ENCODE peak calls at places on chromosomes 3 and 15, in four cellular contexts. One of them, this sample, is unnamed.

GRCh38 chr3:139935866-139936817 is 1.2 kb downstream of the CLSTN2 start:
- DNase-seq in DND-41: no peak
- DNase-seq in AG04450: no peak
- DNase-seq in effector memory CD4-positive, alpha-beta T cell: no peak
- DNase-seq in this sample: no peak

GRCh38 chr15:47409601-47410000 is 307.7 kb upstream of the SEMA6D start:
- DNase-seq in DND-41: no peak
- DNase-seq in AG04450: no peak
- DNase-seq in effector memory CD4-positive, alpha-beta T cell: no peak
- DNase-seq in this sample: no peak

GRCh38 chr15:52144656-52145055 is 32.1 kb upstream of the BCL2L10 start:
- DNase-seq in DND-41: no peak
- DNase-seq in AG04450: no peak
- DNase-seq in effector memory CD4-positive, alpha-beta T cell: no peak
- DNase-seq in this sample: no peak

GRCh38 chr3:115341208-115341607 is 194.1 kb upstream of the ZBTB20 start:
- DNase-seq in DND-41: no peak
- DNase-seq in AG04450: no peak
- DNase-seq in effector memory CD4-positive, alpha-beta T cell: no peak
- DNase-seq in this sample: no peak

GRCh38 chr15:72515591-72516389 is 41.7 kb downstream of the ARIH1 start:
- DNase-seq in DND-41: no peak
- DNase-seq in AG04450: no peak
- DNase-seq in effector memory CD4-positive, alpha-beta T cell: no peak
- DNase-seq in this sample: no peak

GRCh38 chr3:35639251-35640185 is at the start of gene ARPP21:
- DNase-seq in DND-41: peak
- DNase-seq in AG04450: no peak
- DNase-seq in effector memory CD4-positive, alpha-beta T cell: no peak
- DNase-seq in this sample: no peak

GRCh38 chr3:184757010-184757651 is 45.3 kb upstream of the MAGEF1 start:
- DNase-seq in DND-41: no peak
- DNase-seq in AG04450: peak
- DNase-seq in effector memory CD4-positive, alpha-beta T cell: no peak
- DNase-seq in this sample: no peak

GRCh38 chr15:41493205-41493901 is at the start of gene ITPKA:
- DNase-seq in DND-41: peak
- DNase-seq in AG04450: peak
- DNase-seq in effector memory CD4-positive, alpha-beta T cell: peak
- DNase-seq in this sample: peak

GRCh38 chr3:149009732-149010131 is 18.4 kb downstream of the GYG1 start:
- DNase-seq in DND-41: peak
- DNase-seq in AG04450: no peak
- DNase-seq in effector memory CD4-positive, alpha-beta T cell: peak
- DNase-seq in this sample: peak

GRCh38 chr3:61563614-61564404 is 2.4 kb downstream of the PTPRG start:
- DNase-seq in DND-41: no peak
- DNase-seq in AG04450: no peak
- DNase-seq in effector memory CD4-positive, alpha-beta T cell: no peak
- DNase-seq in this sample: no peak

GRCh38 chr3:61564405-61565059 is 3.2 kb downstream of the PTPRG start:
- DNase-seq in DND-41: no peak
- DNase-seq in AG04450: peak
- DNase-seq in effector memory CD4-positive, alpha-beta T cell: no peak
- DNase-seq in this sample: no peak

GRCh38 chr3:61561374-61562041 is at the start of gene PTPRG:
- DNase-seq in DND-41: peak
- DNase-seq in AG04450: peak
- DNase-seq in effector memory CD4-positive, alpha-beta T cell: no peak
- DNase-seq in this sample: no peak

GRCh38 chr3:61562042-61562809 is 855 bp downstream of the PTPRG start:
- DNase-seq in DND-41: no peak
- DNase-seq in AG04450: no peak
- DNase-seq in effector memory CD4-positive, alpha-beta T cell: no peak
- DNase-seq in this sample: no peak

GRCh38 chr3:61562810-61563613 is 1.6 kb downstream of the PTPRG start:
- DNase-seq in DND-41: no peak
- DNase-seq in AG04450: no peak
- DNase-seq in effector memory CD4-positive, alpha-beta T cell: no peak
- DNase-seq in this sample: no peak
- H3K27ac ChIP-seq in DND-41: no peak
- H3K27ac ChIP-seq in AG04450: no peak
- H3K27ac ChIP-seq in effector memory CD4-positive, alpha-beta T cell: no peak
- H3K27ac ChIP-seq in this sample: no peak

GRCh38 chr3:101100361-101101009 is 107.3 kb upstream of the ABI3BP start:
- DNase-seq in DND-41: no peak
- DNase-seq in AG04450: no peak
- DNase-seq in effector memory CD4-positive, alpha-beta T cell: no peak
- DNase-seq in this sample: no peak

GRCh38 chr3:101104334-101104733 is 111.1 kb upstream of the ABI3BP start:
- DNase-seq in DND-41: no peak
- DNase-seq in AG04450: no peak
- DNase-seq in effector memory CD4-positive, alpha-beta T cell: no peak
- DNase-seq in this sample: no peak

GRCh38 chr3:101099791-101100190 is 106.6 kb upstream of the ABI3BP start:
- DNase-seq in DND-41: no peak
- DNase-seq in AG04450: no peak
- DNase-seq in effector memory CD4-positive, alpha-beta T cell: no peak
- DNase-seq in this sample: no peak

GRCh38 chr3:101102678-101103296 is 109.6 kb upstream of the ABI3BP start:
- DNase-seq in DND-41: no peak
- DNase-seq in AG04450: no peak
- DNase-seq in effector memory CD4-positive, alpha-beta T cell: no peak
- DNase-seq in this sample: no peak
- H3K27ac ChIP-seq in DND-41: no peak
- H3K27ac ChIP-seq in AG04450: no peak
- H3K27ac ChIP-seq in effector memory CD4-positive, alpha-beta T cell: no peak
- H3K27ac ChIP-seq in this sample: no peak

GRCh38 chr3:174329321-174329720 is 529.8 kb upstream of the NAALADL2 start:
- DNase-seq in DND-41: no peak
- DNase-seq in AG04450: no peak
- DNase-seq in effector memory CD4-positive, alpha-beta T cell: no peak
- DNase-seq in this sample: no peak

GRCh38 chr3:174333640-174334039 is 525.5 kb upstream of the NAALADL2 start:
- DNase-seq in DND-41: no peak
- DNase-seq in AG04450: no peak
- DNase-seq in effector memory CD4-positive, alpha-beta T cell: no peak
- DNase-seq in this sample: no peak

GRCh38 chr3:174331095-174331802 is 527.9 kb upstream of the NAALADL2 start:
- DNase-seq in DND-41: no peak
- DNase-seq in AG04450: no peak
- DNase-seq in effector memory CD4-positive, alpha-beta T cell: no peak
- DNase-seq in this sample: no peak

GRCh38 chr3:174332413-174332812 is 526.7 kb upstream of the NAALADL2 start:
- DNase-seq in DND-41: no peak
- DNase-seq in AG04450: no peak
- DNase-seq in effector memory CD4-positive, alpha-beta T cell: no peak
- DNase-seq in this sample: no peak

DNA sequence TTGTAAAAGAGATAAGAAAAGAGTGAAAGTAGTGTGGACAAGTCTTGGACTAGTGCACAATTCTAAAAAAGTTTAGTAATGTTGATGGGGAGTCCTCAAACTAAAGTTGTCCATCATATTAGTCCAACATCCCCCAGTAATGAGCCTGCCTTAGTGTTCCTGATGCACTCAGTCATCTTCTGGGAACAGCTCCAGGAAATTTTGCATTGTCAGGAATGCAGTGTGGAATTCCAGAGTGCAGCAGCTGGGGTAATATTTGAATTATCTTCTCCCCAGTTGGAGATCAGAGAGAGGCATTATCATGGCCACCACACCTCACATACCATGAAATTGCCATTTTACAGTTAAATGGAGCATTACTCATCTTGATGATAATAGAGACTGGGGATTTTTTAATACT is 528.8 kb upstream of the NAALADL2 start:
- DNase-seq in DND-41: no peak
- DNase-seq in AG04450: peak
- DNase-seq in effector memory CD4-positive, alpha-beta T cell: no peak
- DNase-seq in this sample: no peak
- H3K27ac ChIP-seq in DND-41: no peak
- H3K27ac ChIP-seq in AG04450: no peak
- H3K27ac ChIP-seq in effector memory CD4-positive, alpha-beta T cell: no peak
- H3K27ac ChIP-seq in this sample: no peak

GRCh38 chr3:185757176-185757575 is 67.7 kb downstream of the IGF2BP2 start:
- DNase-seq in DND-41: no peak
- DNase-seq in AG04450: no peak
- DNase-seq in effector memory CD4-positive, alpha-beta T cell: no peak
- DNase-seq in this sample: no peak

GRCh38 chr3:185760550-185760949 is 64.3 kb downstream of the IGF2BP2 start:
- DNase-seq in DND-41: no peak
- DNase-seq in AG04450: no peak
- DNase-seq in effector memory CD4-positive, alpha-beta T cell: no peak
- DNase-seq in this sample: no peak

GRCh38 chr3:185759523-185759922 is 65.3 kb downstream of the IGF2BP2 start:
- DNase-seq in DND-41: no peak
- DNase-seq in AG04450: no peak
- DNase-seq in effector memory CD4-positive, alpha-beta T cell: no peak
- DNase-seq in this sample: no peak

GRCh38 chr3:185760091-185760490 is 64.8 kb downstream of the IGF2BP2 start:
- DNase-seq in DND-41: no peak
- DNase-seq in AG04450: no peak
- DNase-seq in effector memory CD4-positive, alpha-beta T cell: no peak
- DNase-seq in this sample: no peak

DNA sequence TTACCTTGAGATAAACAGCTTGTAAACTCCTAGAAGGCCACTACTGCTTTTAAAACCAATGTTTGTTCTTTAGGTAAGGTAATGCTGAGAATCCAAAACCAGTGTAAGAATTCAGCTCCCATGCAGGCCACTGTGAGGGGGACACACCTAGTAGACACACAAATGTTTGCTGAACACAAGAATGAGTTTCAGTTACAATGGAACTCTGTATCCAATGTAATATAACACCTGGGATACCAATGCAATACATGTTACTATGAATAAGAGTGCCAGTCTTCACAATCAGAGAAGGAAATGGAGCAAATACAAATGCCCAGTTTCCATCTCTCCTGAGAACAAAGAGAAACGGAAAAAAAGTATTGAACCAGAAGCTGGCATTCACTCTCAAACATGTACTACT is 65.9 kb downstream of the IGF2BP2 start:
- DNase-seq in DND-41: no peak
- DNase-seq in AG04450: no peak
- DNase-seq in effector memory CD4-positive, alpha-beta T cell: no peak
- DNase-seq in this sample: no peak
- H3K27ac ChIP-seq in DND-41: no peak
- H3K27ac ChIP-seq in AG04450: no peak
- H3K27ac ChIP-seq in effector memory CD4-positive, alpha-beta T cell: no peak
- H3K27ac ChIP-seq in this sample: no peak

GRCh38 chr3:159897331-159898075 is 91.1 kb upstream of the IL12A start:
- DNase-seq in DND-41: no peak
- DNase-seq in AG04450: no peak
- DNase-seq in effector memory CD4-positive, alpha-beta T cell: no peak
- DNase-seq in this sample: no peak

GRCh38 chr3:159896543-159896942 is 92.1 kb upstream of the IL12A start:
- DNase-seq in DND-41: no peak
- DNase-seq in AG04450: no peak
- DNase-seq in effector memory CD4-positive, alpha-beta T cell: no peak
- DNase-seq in this sample: no peak

GRCh38 chr3:159899198-159899597 is 89.4 kb upstream of the IL12A start:
- DNase-seq in DND-41: no peak
- DNase-seq in AG04450: no peak
- DNase-seq in effector memory CD4-positive, alpha-beta T cell: no peak
- DNase-seq in this sample: no peak

GRCh38 chr3:159895430-159895829 is 93.2 kb upstream of the IL12A start:
- DNase-seq in DND-41: no peak
- DNase-seq in AG04450: no peak
- DNase-seq in effector memory CD4-positive, alpha-beta T cell: no peak
- DNase-seq in this sample: no peak

GRCh38 chr3:159898147-159898546 is 90.5 kb upstream of the IL12A start:
- DNase-seq in DND-41: no peak
- DNase-seq in AG04450: no peak
- DNase-seq in effector memory CD4-positive, alpha-beta T cell: no peak
- DNase-seq in this sample: no peak
- H3K27ac ChIP-seq in DND-41: no peak
- H3K27ac ChIP-seq in AG04450: peak
- H3K27ac ChIP-seq in effector memory CD4-positive, alpha-beta T cell: no peak
- H3K27ac ChIP-seq in this sample: no peak

DNA sequence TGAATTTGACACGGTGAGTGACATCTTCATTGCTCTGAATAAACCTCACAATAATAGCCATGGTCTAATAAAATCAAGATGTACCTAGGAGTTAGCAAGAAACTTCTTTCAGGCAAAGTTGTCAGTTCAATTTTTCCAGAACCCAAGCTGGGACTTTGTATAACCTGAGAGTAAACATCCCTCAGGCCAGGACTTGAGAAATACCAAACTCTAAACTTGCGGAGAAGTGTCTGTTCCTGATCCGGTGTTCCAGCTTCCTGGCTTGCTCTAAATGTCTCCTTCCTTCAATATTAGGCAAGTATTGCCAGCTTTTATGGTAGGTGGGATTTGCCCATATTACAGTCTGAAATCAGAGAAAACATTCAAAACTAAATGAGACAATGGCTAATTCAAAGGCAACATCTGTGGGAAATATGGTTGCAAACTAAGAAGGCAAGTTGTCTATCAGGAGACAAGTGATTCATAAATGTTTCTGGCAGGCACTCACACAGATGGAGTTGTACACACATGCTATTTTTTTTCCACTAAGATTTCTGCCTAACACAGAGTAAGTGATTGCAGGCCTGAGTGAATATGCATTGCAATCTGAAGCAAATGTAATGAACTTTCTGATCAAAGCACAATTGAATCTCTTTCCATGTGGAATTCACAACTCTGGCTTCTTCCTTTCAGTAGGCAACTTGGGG is 88.3 kb upstream of the COL8A1 start:
- DNase-seq in DND-41: no peak
- DNase-seq in AG04450: no peak
- DNase-seq in effector memory CD4-positive, alpha-beta T cell: no peak
- DNase-seq in this sample: no peak
- H3K27ac ChIP-seq in DND-41: no peak
- H3K27ac ChIP-seq in AG04450: no peak
- H3K27ac ChIP-seq in effector memory CD4-positive, alpha-beta T cell: no peak
- H3K27ac ChIP-seq in this sample: no peak

This sample was measured in CD8-positive, alpha-beta T cell.